ENCODE peak calls at places on chromosomes 3 and 15, in seven cellular contexts. M, S, Q, Y, V, E and L are unnamed samples.

GRCh38 chr3:127800508-127800907 is 21.8 kb downstream of the MGLL start:
- DNase-seq in Y (no peak), M (no peak), Q (no peak), V (no peak), S (no peak), E (no peak), L (peak)

GRCh38 chr15:33013827-33014445 is 180.6 kb downstream of the FMN1 start:
- DNase-seq in Y (no peak), S (no peak), E (no peak), V (no peak), M (no peak), Q (no peak), L (no peak)

GRCh38 chr3:122183521-122183892 is at the start of gene CASR:
- DNase-seq in E (peak), M (no peak), S (no peak), Q (no peak), V (no peak), Y (no peak), L (peak)

GRCh38 chr3:51679318-51679717 is 8.3 kb downstream of the TEX264 start:
- DNase-seq in V (no peak), Y (no peak), Q (no peak), M (no peak), E (no peak), S (no peak), L (no peak)

GRCh38 chr3:149658444-149659172 is 783 bp upstream of the WWTR1 start:
- DNase-seq in S (peak), V (peak), Q (peak), E (peak), M (no peak), Y (peak), L (peak)

GRCh38 chr3:37997791-37998370 is 7.3 kb downstream of the VILL start:
- DNase-seq in Y (peak), Q (no peak), E (no peak), V (no peak), S (peak), M (no peak), L (no peak)

GRCh38 chr3:37053753-37054152 is 60.4 kb downstream of the MLH1 start:
- DNase-seq in Y (no peak), E (no peak), M (no peak), S (no peak), Q (no peak), V (no peak), L (no peak)

GRCh38 chr3:59300727-59301134 is 250.9 kb upstream of the CFAP20DC start:
- DNase-seq in M (no peak), Q (no peak), Y (no peak), V (no peak), S (no peak), E (no peak), L (no peak)

GRCh38 chr3:167163580-167163979 is 216.5 kb downstream of the ZBBX start:
- DNase-seq in V (no peak), Y (no peak), Q (no peak), M (no peak), S (no peak), E (no peak), L (no peak)

GRCh38 chr3:28840976-28841376 is 439.9 kb upstream of the RBMS3 start:
- DNase-seq in M (no peak), Y (no peak), V (no peak), E (no peak), S (no peak), Q (no peak), L (no peak)

GRCh38 chr3:118799303-118799702 is 235.3 kb downstream of the IGSF11 start:
- DNase-seq in S (no peak), Y (no peak), V (no peak), E (no peak), M (no peak), Q (no peak), L (no peak)

GRCh38 chr15:101288905-101289513 is 6.0 kb downstream of the SNRPA1 start:
- DNase-seq in S (no peak), Y (no peak), M (peak), Q (peak), V (no peak), E (no peak), L (no peak)

GRCh38 chr15:95329362-95329761 is 1001.1 kb upstream of the NR2F2 start:
- DNase-seq in M (no peak), V (no peak), Y (no peak), Q (no peak), S (no peak), E (no peak), L (no peak)

GRCh38 chr3:155737844-155738460 is 6.9 kb downstream of the PLCH1 start:
- DNase-seq in Y (peak), E (no peak), M (no peak), S (no peak), Q (no peak), V (no peak), L (no peak)

GRCh38 chr3:51813539-51813938 is 34.5 kb upstream of the IQCF6 start:
- DNase-seq in E (no peak), M (no peak), S (no peak), Y (peak), Q (peak), V (no peak), L (peak)

DNA sequence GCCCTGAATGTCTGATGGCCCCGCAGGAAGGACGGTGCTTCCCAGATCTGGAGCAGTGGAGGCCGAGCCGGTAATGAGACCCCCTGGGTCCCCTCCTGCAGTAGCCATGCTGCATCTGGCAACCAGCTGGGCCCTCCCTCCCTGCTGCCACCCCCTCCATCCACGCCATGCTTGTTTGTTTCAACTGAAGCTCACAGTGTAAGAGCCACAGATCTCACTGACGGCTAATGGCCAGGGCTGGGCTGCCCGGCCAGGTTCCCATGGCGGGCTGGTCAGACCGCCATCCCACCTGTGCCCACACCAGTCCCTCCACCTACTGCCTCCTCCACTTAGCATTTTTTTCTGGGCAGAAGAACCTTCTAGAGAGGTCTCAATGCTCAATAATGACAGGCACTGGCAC is 260.8 kb downstream of the UACA start:
- DNase-seq in M (no peak), E (no peak), V (no peak), S (no peak), Y (no peak), Q (no peak), L (no peak)
- H3K27ac ChIP-seq in M (no peak), E (no peak), V (no peak), S (no peak), Y (no peak), Q (no peak), L (no peak)

DNA sequence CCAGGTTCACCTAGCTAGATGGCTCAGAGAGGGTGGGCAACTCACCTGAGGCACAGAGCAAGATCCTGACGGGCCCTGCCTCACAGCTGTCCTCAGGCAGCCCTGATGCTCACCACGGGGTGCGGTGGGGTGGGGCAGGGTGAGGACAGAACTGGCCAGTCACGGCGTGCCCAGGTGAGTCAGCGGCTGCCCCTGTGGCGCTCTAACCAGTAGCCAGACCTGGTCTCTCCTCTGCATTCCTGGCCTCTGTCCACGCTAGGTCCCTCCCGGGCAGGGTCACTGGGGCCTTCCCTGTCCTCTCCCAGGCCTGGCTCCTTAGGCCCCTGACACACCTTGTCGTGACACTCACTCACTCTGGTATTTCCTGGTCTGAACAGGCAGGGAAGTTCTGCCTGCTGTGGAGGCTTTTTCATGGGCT is 904 bp downstream of the ALS2CL start:
- DNase-seq in S (no peak), Q (no peak), V (peak), Y (peak), E (peak), M (peak), L (peak)
- TF ChIP-seq POLR2AphosphoS5 in S (no peak), Q (no peak), V (peak), Y (peak), E (no peak), M (no peak), L (peak)

DNA sequence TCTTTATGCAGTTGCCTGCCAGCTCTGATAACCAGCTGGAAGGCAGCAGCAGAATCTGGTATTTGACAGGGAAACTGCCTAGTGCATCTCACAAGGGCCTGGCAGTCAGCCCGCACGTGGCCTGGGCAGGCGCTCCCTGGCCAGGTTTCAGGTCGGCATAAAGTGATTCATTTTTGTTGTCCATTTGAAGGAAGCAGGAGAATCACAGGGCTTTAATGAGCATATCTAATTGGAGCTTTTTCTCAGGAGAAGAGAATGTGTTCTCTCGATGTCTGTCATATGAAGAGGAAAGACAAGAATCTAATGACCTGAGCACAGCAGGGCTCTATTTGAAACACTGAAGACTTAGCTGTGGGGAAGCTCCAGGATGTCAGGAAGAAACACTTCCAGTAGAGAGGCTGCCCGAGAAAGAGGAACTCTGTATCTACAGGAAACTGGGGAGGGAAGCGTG is 98.8 kb upstream of the MB21D2 start:
- DNase-seq in M (no peak), Y (peak), Q (no peak), S (no peak), E (peak), V (no peak), L (peak)
- TF ChIP-seq EP300 in M (no peak), Y (no peak), Q (no peak), S (no peak), E (no peak), V (no peak), L (no peak)

GRCh38 chr3:42023380-42023779 is 61.5 kb upstream of the ULK4 start:
- DNase-seq in E (no peak), Y (no peak), S (no peak), M (no peak), V (no peak), Q (no peak), L (no peak)
- H3K27ac ChIP-seq in E (no peak), Y (peak), S (no peak), M (no peak), V (no peak), Q (no peak), L (no peak)

DNA sequence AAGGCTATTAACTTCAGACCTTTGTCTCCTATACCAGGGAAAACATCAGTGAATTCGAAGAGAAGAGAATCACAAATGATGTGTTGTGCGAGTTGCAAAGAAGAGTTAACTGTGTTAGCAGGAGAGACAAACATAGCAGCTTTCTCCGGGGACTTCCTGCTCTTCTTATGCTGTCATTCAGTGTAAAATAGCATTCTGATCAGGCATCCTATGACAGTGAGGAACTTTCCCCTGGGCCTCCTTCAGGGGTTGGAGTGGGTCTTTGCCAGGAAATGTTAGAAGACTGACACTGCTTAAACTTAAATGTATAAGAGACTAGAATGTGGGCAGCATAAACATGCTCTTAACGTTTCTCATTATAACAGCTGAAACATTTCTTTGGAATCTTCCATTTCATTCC is 782.7 kb upstream of the ARPP21 start:
- DNase-seq in M (no peak), E (no peak), S (no peak), V (no peak), Q (no peak), Y (no peak), L (no peak)
- TF ChIP-seq POLR2AphosphoS5 in M (no peak), E (no peak), S (no peak), V (no peak), Q (no peak), Y (no peak), L (no peak)

DNA sequence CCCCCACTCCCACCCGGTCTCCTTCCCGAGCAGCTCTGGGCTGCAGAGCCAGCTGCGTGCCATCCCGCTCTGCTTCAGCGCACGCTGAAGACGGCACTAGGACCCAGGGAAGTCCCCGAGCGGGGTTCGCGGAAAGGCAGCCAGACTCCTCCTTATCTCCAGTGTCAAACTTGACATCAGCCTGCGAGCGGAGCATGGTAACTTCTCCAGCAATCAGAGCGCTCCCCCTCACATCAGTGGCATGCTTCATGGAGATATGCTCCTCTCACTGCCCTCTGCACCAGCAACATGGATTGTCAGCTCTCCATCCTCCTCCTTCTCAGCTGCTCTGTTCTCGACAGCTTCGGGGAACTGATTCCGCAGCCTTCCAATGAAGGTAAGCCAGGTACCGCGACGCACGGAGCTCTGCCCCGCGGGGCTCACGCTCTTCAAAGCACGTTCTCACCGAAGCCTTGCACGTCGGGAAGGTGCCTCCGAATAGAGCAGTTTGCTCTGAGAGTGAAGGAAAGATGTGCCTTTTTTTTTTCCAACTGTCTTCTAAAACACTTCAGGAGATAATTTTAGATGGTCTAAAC is at the start of gene EPHA3:
- DNase-seq in M (no peak), S (peak), Y (peak), Q (peak), E (peak), V (peak), L (peak)
- TF ChIP-seq EP300 in M (no peak), S (no peak), Y (no peak), Q (no peak), E (no peak), V (no peak), L (no peak)

GRCh38 chr3:152426393-152426792 is 157.7 kb downstream of the MBNL1 start:
- DNase-seq in M (no peak), Q (no peak), Y (no peak), V (no peak), S (no peak), E (no peak), L (no peak)

GRCh38 chr3:152430223-152431002 is 161.7 kb downstream of the MBNL1 start:
- DNase-seq in E (no peak), S (no peak), V (no peak), Y (no peak), Q (no peak), M (no peak), L (no peak)

GRCh38 chr3:152434142-152434541 is 165.4 kb downstream of the MBNL1 start:
- DNase-seq in M (no peak), V (no peak), Y (no peak), E (no peak), S (no peak), Q (no peak), L (no peak)

GRCh38 chr3:152428577-152428976 is 159.8 kb downstream of the MBNL1 start:
- DNase-seq in Y (no peak), V (no peak), S (no peak), Q (no peak), E (no peak), M (no peak), L (no peak)
- H3K27ac ChIP-seq in Y (no peak), V (no peak), S (peak), Q (peak), E (no peak), M (no peak), L (peak)

GRCh38 chr15:85499498-85499897 is 119.1 kb downstream of the AKAP13 start:
- DNase-seq in E (no peak), S (no peak), M (no peak), V (no peak), Q (no peak), Y (no peak), L (no peak)

GRCh38 chr15:85498471-85498870 is 118.1 kb downstream of the AKAP13 start:
- DNase-seq in V (no peak), Y (no peak), S (no peak), Q (no peak), E (no peak), M (no peak), L (no peak)

GRCh38 chr15:85501574-85501973 is 121.2 kb downstream of the AKAP13 start:
- DNase-seq in M (no peak), S (no peak), E (no peak), V (no peak), Y (no peak), Q (no peak), L (no peak)

GRCh38 chr15:85500729-85501128 is 120.3 kb downstream of the AKAP13 start:
- DNase-seq in V (no peak), E (no peak), M (no peak), Y (no peak), S (no peak), Q (no peak), L (no peak)

GRCh38 chr15:85500060-85500708 is 119.8 kb downstream of the AKAP13 start:
- DNase-seq in S (no peak), V (no peak), Y (no peak), E (no peak), M (no peak), Q (no peak), L (no peak)
- TF ChIP-seq POLR2AphosphoS5 in S (no peak), V (no peak), Y (no peak), E (no peak), M (no peak), Q (no peak), L (no peak)

DNA sequence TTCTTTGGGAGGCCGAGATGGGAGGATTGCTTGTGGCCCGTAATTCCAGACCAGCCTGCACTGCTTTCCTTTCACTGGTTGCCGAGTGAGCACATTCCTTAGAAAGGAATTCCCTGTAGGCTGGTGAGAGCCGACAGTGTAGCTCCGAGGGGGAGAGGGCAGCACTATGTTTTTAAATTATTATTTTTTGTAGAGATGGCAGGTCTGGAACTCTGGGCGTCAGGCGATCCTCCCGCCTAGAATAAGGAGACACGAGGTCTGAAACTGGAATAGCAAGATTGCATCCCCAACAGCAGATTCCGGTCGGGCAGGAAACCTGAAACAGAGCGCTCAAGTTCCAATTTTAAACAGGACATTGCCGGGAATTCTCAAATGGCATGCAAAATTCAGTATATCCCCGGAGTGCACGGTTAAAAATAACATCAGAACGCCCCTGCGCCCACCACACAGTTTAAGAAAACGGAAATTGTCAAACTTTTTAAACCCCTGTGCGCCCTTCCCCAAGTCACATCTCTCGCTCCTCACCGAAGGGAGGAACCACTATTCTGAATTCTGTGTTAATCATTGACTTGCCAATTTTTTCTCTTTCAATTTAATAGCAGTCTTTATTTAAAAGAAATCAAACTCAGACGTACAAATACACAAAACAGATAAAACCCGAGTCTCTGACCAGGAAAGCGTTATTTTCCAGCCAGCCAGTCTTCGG is 637 bp upstream of the RNU5B-1 start:
- DNase-seq in E (no peak), Q (peak), V (no peak), S (peak), M (no peak), Y (peak), L (no peak)
- TF ChIP-seq EP300 in E (no peak), Q (no peak), V (no peak), S (no peak), M (peak), Y (no peak), L (no peak)

GRCh38 chr3:189404036-189404435 is 227.2 kb upstream of the TP63 start:
- DNase-seq in M (no peak), Q (no peak), E (no peak), S (no peak), Y (no peak), V (no peak), L (no peak)

GRCh38 chr3:189406148-189406547 is 225.0 kb upstream of the TP63 start:
- DNase-seq in Q (no peak), E (no peak), S (no peak), V (no peak), M (no peak), Y (no peak), L (no peak)

GRCh38 chr3:189403194-189403593 is 228.0 kb upstream of the TP63 start:
- DNase-seq in Q (no peak), S (no peak), V (no peak), E (no peak), M (no peak), Y (no peak), L (no peak)

GRCh38 chr3:189401196-189401595 is 229.4 kb downstream of the TPRG1 start:
- DNase-seq in Q (no peak), M (no peak), S (no peak), Y (no peak), V (no peak), E (no peak), L (no peak)

GRCh38 chr3:189404797-189405484 is 226.2 kb upstream of the TP63 start:
- DNase-seq in V (no peak), S (no peak), Q (no peak), E (no peak), M (no peak), Y (no peak), L (no peak)
- H3K27ac ChIP-seq in V (no peak), S (no peak), Q (no peak), E (no peak), M (no peak), Y (no peak), L (no peak)